ENCODE peak calls at places on chromosomes 16 and 17, in nine cellular contexts. W is body of pancreas; K is memory B cell; S is stimulated activated naive CD4-positive, alpha-beta T cell; A is hypothalamus; G is LHCN-M2; Q is effector memory CD4-positive, alpha-beta T cell; F is NCI-H446; E is RWPE1. X is an unnamed sample.

GRCh38 chr17:62187681-62188080 is 122.6 kb upstream of the MED13 start:
- DNase-seq in W (peak; percentile 21), K (no peak), S (no peak), A (no peak), G (peak; percentile 72), Q (no peak), F (no peak), E (no peak), X (no peak)

GRCh38 chr17:30393911-30394867 is 15.5 kb downstream of the CPD start:
- DNase-seq in W (no peak), K (no peak), S (no peak), A (no peak), G (no peak), Q (no peak), F (no peak), E (no peak), X (no peak)

GRCh38 chr17:30349252-30349651 is 15.4 kb upstream of the TMIGD1 start:
- DNase-seq in W (no peak), K (no peak), S (no peak), A (no peak), G (no peak), Q (no peak), F (no peak), E (no peak), X (no peak)

GRCh38 chr16:56246051-56246817 is 54.9 kb downstream of the GNAO1 start:
- DNase-seq in W (no peak), K (no peak), S (no peak), A (peak; percentile 71), G (no peak), Q (no peak), F (no peak), E (peak; percentile 79), X (no peak)

GRCh38 chr17:80838381-80839345 is 153.0 kb upstream of the CHMP6 start:
- DNase-seq in W (no peak), K (no peak), S (no peak), A (no peak), G (no peak), Q (no peak), F (no peak), E (no peak), X (no peak)

GRCh38 chr16:54927125-54928015 is 3.3 kb upstream of the IRX5 start:
- DNase-seq in W (no peak), K (no peak), S (no peak), A (no peak), G (no peak), Q (no peak), F (no peak), E (no peak), X (no peak)

GRCh38 chr16:88905563-88905962 is 39.1 kb upstream of the PABPN1L start:
- DNase-seq in W (no peak), K (peak; percentile 25), S (no peak), A (no peak), G (no peak), Q (no peak), F (no peak), E (peak; percentile 67), X (peak; percentile 68)

GRCh38 chr17:67546578-67547527 is 169.8 kb downstream of the PITPNC1 start:
- DNase-seq in W (peak; percentile 58), K (no peak), S (no peak), A (no peak), G (no peak), Q (no peak), F (no peak), E (no peak), X (peak; percentile 63)

GRCh38 chr17:58531661-58532554 is 17.5 kb upstream of the MTMR4 start:
- DNase-seq in W (peak; percentile 61), K (peak; percentile 64), S (peak; percentile 47), A (peak; percentile 67), G (no peak), Q (peak; percentile 42), F (no peak), E (peak; percentile 62), X (peak; percentile 64)

GRCh38 chr16:48576927-48577326 is 33.1 kb downstream of the N4BP1 start:
- DNase-seq in W (no peak), K (no peak), S (no peak), A (no peak), G (peak; percentile 51), Q (no peak), F (no peak), E (no peak), X (no peak)

GRCh38 chr16:84919267-84919666 is 92.1 kb downstream of the ZDHHC7 start:
- DNase-seq in W (no peak), K (no peak), S (no peak), A (no peak), G (peak; percentile 52), Q (no peak), F (no peak), E (no peak), X (no peak)

GRCh38 chr17:73474370-73474988 is 162.7 kb upstream of the CDC42EP4 start:
- DNase-seq in W (peak; percentile 80), K (no peak), S (no peak), A (no peak), G (peak; percentile 1), Q (no peak), F (no peak), E (peak; percentile 85), X (no peak)

GRCh38 chr17:11372692-11373091 is 131.7 kb downstream of the SHISA6 start:
- DNase-seq in W (no peak), K (no peak), S (no peak), A (no peak), G (no peak), Q (no peak), F (no peak), E (no peak), X (no peak)

GRCh38 chr16:24151482-24151939 is 104.6 kb upstream of the CACNG3 start:
- DNase-seq in W (no peak), K (no peak), S (peak; percentile 2), A (no peak), G (no peak), Q (no peak), F (no peak), E (no peak), X (no peak)

GRCh38 chr17:8312251-8312650 is 2.2 kb downstream of the ARHGEF15 start:
- DNase-seq in W (no peak), K (no peak), S (no peak), A (no peak), G (no peak), Q (no peak), F (no peak), E (no peak), X (no peak)

GRCh38 chr16:49021136-49021535 is 260.5 kb downstream of the CBLN1 start:
- DNase-seq in W (no peak), K (no peak), S (no peak), A (no peak), G (no peak), Q (no peak), F (no peak), E (peak; percentile 16), X (no peak)

GRCh38 chr16:69563605-69564580 is 1.9 kb upstream of the NFAT5 start:
- DNase-seq in W (no peak), K (peak; percentile 54), S (no peak), A (no peak), G (peak; percentile 9), Q (peak; percentile 49), F (no peak), E (peak; percentile 23), X (peak; percentile 36)

GRCh38 chr16:72475688-72476087 is 303.7 kb upstream of the PMFBP1 start:
- DNase-seq in W (no peak), K (no peak), S (no peak), A (no peak), G (no peak), Q (no peak), F (no peak), E (no peak), X (no peak)

X was measured in GM19239.